ENCODE peak calls at places on chromosomes 1 and 21, in five cellular contexts. One of them, this sample, is unnamed. For H3K36me3, the result is how much of the 10 kb centered on the place peaks cover.

GRCh38 chr1:100023482-100023881 is 53.7 kb downstream of the SLC35A3 start:
- DNase-seq in lower lobe of right lung: no peak
- DNase-seq in mammary epithelial cell: no peak
- DNase-seq in stomach: no peak
- DNase-seq in IMR-90: no peak
- DNase-seq in this sample: no peak

GRCh38 chr1:48422009-48422408 is 50.0 kb downstream of the SPATA6 start:
- DNase-seq in lower lobe of right lung: no peak
- DNase-seq in mammary epithelial cell: no peak
- DNase-seq in stomach: no peak
- DNase-seq in IMR-90: no peak
- DNase-seq in this sample: no peak

GRCh38 chr1:234114648-234115307 is 210.3 kb downstream of the SLC35F3 start:
- DNase-seq in lower lobe of right lung: no peak
- DNase-seq in mammary epithelial cell: peak
- DNase-seq in stomach: no peak
- DNase-seq in IMR-90: peak
- DNase-seq in this sample: peak

GRCh38 chr1:230292739-230293720 is 133.1 kb downstream of the PGBD5 start:
- DNase-seq in lower lobe of right lung: no peak
- DNase-seq in mammary epithelial cell: peak
- DNase-seq in stomach: no peak
- DNase-seq in IMR-90: no peak
- DNase-seq in this sample: no peak

GRCh38 chr1:61851849-61852692 is 109.8 kb downstream of the PATJ start:
- DNase-seq in lower lobe of right lung: no peak
- DNase-seq in mammary epithelial cell: peak
- DNase-seq in stomach: no peak
- DNase-seq in IMR-90: peak
- DNase-seq in this sample: peak

GRCh38 chr21:38878394-38879179 is 72.9 kb downstream of the ETS2 start:
- DNase-seq in lower lobe of right lung: no peak
- DNase-seq in mammary epithelial cell: no peak
- DNase-seq in stomach: no peak
- DNase-seq in IMR-90: no peak
- DNase-seq in this sample: no peak

GRCh38 chr1:39919545-39919944 is 17.8 kb upstream of the MYCL start:
- DNase-seq in lower lobe of right lung: peak
- DNase-seq in mammary epithelial cell: peak
- DNase-seq in stomach: peak
- DNase-seq in IMR-90: peak
- DNase-seq in this sample: peak

GRCh38 chr1:212700892-212701819 is 1.5 kb upstream of the BATF3 start:
- DNase-seq in lower lobe of right lung: peak
- DNase-seq in mammary epithelial cell: no peak
- DNase-seq in stomach: peak
- DNase-seq in IMR-90: peak
- DNase-seq in this sample: peak

GRCh38 chr1:172478485-172478884 is 34.6 kb upstream of the PIGC start:
- DNase-seq in lower lobe of right lung: no peak
- DNase-seq in mammary epithelial cell: peak
- DNase-seq in stomach: no peak
- DNase-seq in IMR-90: no peak
- DNase-seq in this sample: no peak

GRCh38 chr1:28256197-28256827 is 3.0 kb upstream of the SESN2 start:
- DNase-seq in lower lobe of right lung: no peak
- DNase-seq in mammary epithelial cell: no peak
- DNase-seq in stomach: no peak
- DNase-seq in IMR-90: no peak
- DNase-seq in this sample: no peak

GRCh38 chr1:58779837-58780585 is 3.8 kb downstream of the JUN start:
- DNase-seq in lower lobe of right lung: no peak
- DNase-seq in mammary epithelial cell: peak
- DNase-seq in stomach: peak
- DNase-seq in IMR-90: peak
- DNase-seq in this sample: peak

GRCh38 chr1:235327559-235328270 is at the start of gene ARID4B:
- DNase-seq in lower lobe of right lung: peak
- DNase-seq in mammary epithelial cell: no peak
- DNase-seq in stomach: peak
- DNase-seq in IMR-90: no peak
- DNase-seq in this sample: no peak

GRCh38 chr1:245434285-245434684 is 279.5 kb downstream of the KIF26B start:
- DNase-seq in lower lobe of right lung: no peak
- DNase-seq in mammary epithelial cell: no peak
- DNase-seq in stomach: no peak
- DNase-seq in IMR-90: no peak
- DNase-seq in this sample: peak

GRCh38 chr1:26014179-26014578 is 7.4 kb upstream of the EXTL1 start:
- DNase-seq in lower lobe of right lung: no peak
- DNase-seq in mammary epithelial cell: no peak
- DNase-seq in stomach: no peak
- DNase-seq in IMR-90: no peak
- DNase-seq in this sample: no peak

GRCh38 chr1:20988030-20988825 is 188.5 kb downstream of the EIF4G3 start:
- DNase-seq in lower lobe of right lung: no peak
- DNase-seq in mammary epithelial cell: no peak
- DNase-seq in stomach: no peak
- DNase-seq in IMR-90: peak
- DNase-seq in this sample: no peak

GRCh38 chr1:10679521-10680220 is 116.8 kb downstream of the CASZ1 start:
- DNase-seq in lower lobe of right lung: no peak
- DNase-seq in mammary epithelial cell: peak
- DNase-seq in stomach: peak
- DNase-seq in IMR-90: peak
- DNase-seq in this sample: peak

GRCh38 chr1:51417496-51418383 is 87.4 kb upstream of the TTC39A start:
- DNase-seq in lower lobe of right lung: no peak
- DNase-seq in mammary epithelial cell: no peak
- DNase-seq in stomach: no peak
- DNase-seq in IMR-90: peak
- DNase-seq in this sample: no peak

GRCh38 chr1:204615881-204616280 is 69.7 kb downstream of the LRRN2 start:
- DNase-seq in lower lobe of right lung: no peak
- DNase-seq in mammary epithelial cell: no peak
- DNase-seq in stomach: no peak
- DNase-seq in IMR-90: no peak
- DNase-seq in this sample: no peak

GRCh38 chr1:46551597-46552095 is at the start of gene KNCN:
- DNase-seq in lower lobe of right lung: no peak
- DNase-seq in mammary epithelial cell: no peak
- DNase-seq in stomach: no peak
- DNase-seq in IMR-90: no peak
- DNase-seq in this sample: no peak

GRCh38 chr1:15966081-15966955 is 9.6 kb downstream of the ZBTB17 start:
- DNase-seq in lower lobe of right lung: no peak
- DNase-seq in mammary epithelial cell: no peak
- DNase-seq in stomach: peak
- DNase-seq in IMR-90: peak
- DNase-seq in this sample: no peak

GRCh38 chr1:182259229-182259872 is 132.2 kb downstream of the GLUL start:
- DNase-seq in lower lobe of right lung: peak
- DNase-seq in mammary epithelial cell: peak
- DNase-seq in stomach: peak
- DNase-seq in IMR-90: no peak
- DNase-seq in this sample: peak

GRCh38 chr1:180259431-180260338 is 29.6 kb downstream of the LHX4 start:
- DNase-seq in lower lobe of right lung: no peak
- DNase-seq in mammary epithelial cell: no peak
- DNase-seq in stomach: no peak
- DNase-seq in IMR-90: no peak
- DNase-seq in this sample: no peak

GRCh38 chr1:216173315-216173714 is 249.9 kb downstream of the USH2A start:
- DNase-seq in lower lobe of right lung: no peak
- DNase-seq in mammary epithelial cell: no peak
- DNase-seq in stomach: no peak
- DNase-seq in IMR-90: peak
- DNase-seq in this sample: no peak

GRCh38 chr1:181936269-181936668 is 125.2 kb downstream of the ZNF648 start:
- DNase-seq in lower lobe of right lung: no peak
- DNase-seq in mammary epithelial cell: no peak
- DNase-seq in stomach: no peak
- DNase-seq in IMR-90: no peak
- DNase-seq in this sample: no peak

GRCh38 chr1:113677250-113678158 is 81.8 kb downstream of the PHTF1 start:
- DNase-seq in lower lobe of right lung: no peak
- DNase-seq in mammary epithelial cell: peak
- DNase-seq in stomach: no peak
- DNase-seq in IMR-90: peak
- DNase-seq in this sample: peak

GRCh38 chr1:180151508-180151907 is 3.2 kb upstream of the QSOX1 start:
- DNase-seq in lower lobe of right lung: no peak
- DNase-seq in mammary epithelial cell: peak
- DNase-seq in stomach: no peak
- DNase-seq in IMR-90: peak
- DNase-seq in this sample: peak

GRCh38 chr1:233158322-233158721 is 137.2 kb downstream of the PCNX2 start:
- DNase-seq in lower lobe of right lung: no peak
- DNase-seq in mammary epithelial cell: no peak
- DNase-seq in stomach: no peak
- DNase-seq in IMR-90: no peak
- DNase-seq in this sample: no peak

GRCh38 chr1:204410764-204411450 is 710 bp downstream of the PPP1R15B start:
- DNase-seq in lower lobe of right lung: peak
- DNase-seq in mammary epithelial cell: peak
- DNase-seq in stomach: peak
- DNase-seq in IMR-90: peak
- DNase-seq in this sample: peak

GRCh38 chr1:54371038-54371935 is 34.9 kb downstream of the SSBP3 start:
- DNase-seq in lower lobe of right lung: no peak
- DNase-seq in mammary epithelial cell: no peak
- DNase-seq in stomach: peak
- DNase-seq in IMR-90: no peak
- DNase-seq in this sample: no peak

GRCh38 chr1:169044296-169044695 is 62.2 kb upstream of the ATP1B1 start:
- DNase-seq in lower lobe of right lung: no peak
- DNase-seq in mammary epithelial cell: peak
- DNase-seq in stomach: no peak
- DNase-seq in IMR-90: no peak
- DNase-seq in this sample: no peak

GRCh38 chr1:237012789-237013383 is 8.6 kb upstream of the MT1HL1 start:
- DNase-seq in lower lobe of right lung: peak
- DNase-seq in mammary epithelial cell: peak
- DNase-seq in stomach: peak
- DNase-seq in IMR-90: no peak
- DNase-seq in this sample: no peak

GRCh38 chr1:203626910-203627246 is 246 bp downstream of the ATP2B4 start:
- DNase-seq in lower lobe of right lung: peak
- DNase-seq in mammary epithelial cell: no peak
- DNase-seq in stomach: no peak
- DNase-seq in IMR-90: no peak
- DNase-seq in this sample: no peak

GRCh38 chr1:78792756-78793155 is 143.1 kb downstream of the IFI44 start:
- DNase-seq in lower lobe of right lung: no peak
- DNase-seq in mammary epithelial cell: no peak
- DNase-seq in stomach: no peak
- DNase-seq in IMR-90: no peak
- DNase-seq in this sample: no peak

GRCh38 chr1:111704776-111705175 is 34.4 kb downstream of the INKA2 start:
- DNase-seq in lower lobe of right lung: no peak
- DNase-seq in mammary epithelial cell: peak
- DNase-seq in stomach: no peak
- DNase-seq in IMR-90: no peak
- DNase-seq in this sample: no peak

GRCh38 chr1:111704240-111704639 is 35.0 kb downstream of the INKA2 start:
- DNase-seq in lower lobe of right lung: no peak
- DNase-seq in mammary epithelial cell: no peak
- DNase-seq in stomach: no peak
- DNase-seq in IMR-90: no peak
- DNase-seq in this sample: no peak

GRCh38 chr1:111705841-111706240 is 33.4 kb downstream of the INKA2 start:
- DNase-seq in lower lobe of right lung: no peak
- DNase-seq in mammary epithelial cell: no peak
- DNase-seq in stomach: no peak
- DNase-seq in IMR-90: peak
- DNase-seq in this sample: no peak

GRCh38 chr1:111707906-111708305 is 31.3 kb downstream of the INKA2 start:
- DNase-seq in lower lobe of right lung: peak
- DNase-seq in mammary epithelial cell: no peak
- DNase-seq in stomach: no peak
- DNase-seq in IMR-90: peak
- DNase-seq in this sample: no peak

DNA sequence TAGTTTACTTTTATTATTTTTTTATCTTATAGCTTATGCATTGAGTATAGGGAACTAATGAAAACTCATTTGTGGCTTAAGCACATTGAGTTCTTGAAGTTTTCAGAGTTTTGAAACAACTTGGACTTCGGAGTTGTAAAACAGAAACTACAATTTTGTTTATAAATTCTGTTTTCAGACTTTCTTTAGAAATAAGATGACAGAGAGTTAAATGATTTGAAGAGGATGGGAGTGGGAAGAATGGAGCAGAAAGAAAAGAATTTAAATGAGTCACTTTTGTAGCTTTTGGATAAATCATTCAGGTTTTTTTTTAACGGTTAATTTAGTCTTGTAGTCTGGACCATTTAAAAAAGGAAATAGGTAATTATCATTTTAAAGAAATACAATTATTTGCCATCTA is 32.3 kb downstream of the INKA2 start:
- DNase-seq in lower lobe of right lung: no peak
- DNase-seq in mammary epithelial cell: no peak
- DNase-seq in stomach: no peak
- DNase-seq in IMR-90: peak
- DNase-seq in this sample: no peak
- H3K36me3 ChIP-seq in lower lobe of right lung: half or more
- H3K36me3 ChIP-seq in mammary epithelial cell: under half
- H3K36me3 ChIP-seq in stomach: half or more
- H3K36me3 ChIP-seq in IMR-90: under half
- H3K36me3 ChIP-seq in this sample: under half

GRCh38 chr1:43683560-43683959 is 23.8 kb upstream of the ST3GAL3 start:
- DNase-seq in lower lobe of right lung: no peak
- DNase-seq in mammary epithelial cell: no peak
- DNase-seq in stomach: no peak
- DNase-seq in IMR-90: no peak
- DNase-seq in this sample: no peak
- H3K36me3 ChIP-seq in lower lobe of right lung: half or more
- H3K36me3 ChIP-seq in mammary epithelial cell: under half
- H3K36me3 ChIP-seq in stomach: half or more
- H3K36me3 ChIP-seq in IMR-90: half or more
- H3K36me3 ChIP-seq in this sample: half or more

DNA sequence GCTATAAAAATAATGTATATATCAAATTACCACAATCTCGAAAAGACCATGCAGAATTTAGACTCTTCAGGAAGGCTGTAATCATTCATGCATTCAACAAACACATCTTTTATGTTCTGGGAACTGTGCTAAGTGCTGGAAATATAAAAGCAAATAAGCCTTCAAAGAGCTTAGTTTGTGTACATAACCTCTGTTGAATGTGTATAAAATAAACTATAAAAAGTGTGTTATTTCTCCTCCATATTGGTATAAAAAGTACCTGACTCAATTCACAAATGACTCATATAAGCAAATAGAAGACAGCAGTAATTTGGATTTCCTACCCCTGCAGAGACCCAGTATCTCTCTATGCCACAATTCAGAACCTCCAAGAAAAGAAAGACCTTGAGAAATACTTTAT is 36.8 kb downstream of the RAB3GAP2 start:
- DNase-seq in lower lobe of right lung: no peak
- DNase-seq in mammary epithelial cell: no peak
- DNase-seq in stomach: no peak
- DNase-seq in IMR-90: peak
- DNase-seq in this sample: no peak
- H3K36me3 ChIP-seq in lower lobe of right lung: under half
- H3K36me3 ChIP-seq in mammary epithelial cell: under half
- H3K36me3 ChIP-seq in stomach: under half
- H3K36me3 ChIP-seq in IMR-90: under half
- H3K36me3 ChIP-seq in this sample: under half

GRCh38 chr21:45278156-45278911 is 9.4 kb downstream of the POFUT2 start:
- DNase-seq in lower lobe of right lung: peak
- DNase-seq in mammary epithelial cell: no peak
- DNase-seq in stomach: peak
- DNase-seq in IMR-90: no peak
- DNase-seq in this sample: no peak
- H3K36me3 ChIP-seq in lower lobe of right lung: half or more
- H3K36me3 ChIP-seq in mammary epithelial cell: under half
- H3K36me3 ChIP-seq in stomach: half or more
- H3K36me3 ChIP-seq in IMR-90: half or more
- H3K36me3 ChIP-seq in this sample: under half

This sample was measured in A673.